ENCODE peak calls at places on chromosomes 16 and 17, in six cellular contexts. U is heart right ventricle; G is CD8-positive, alpha-beta memory T cell; T is GM10248; F is GM12878; M is hippocampal formation. N is an unnamed sample.

GRCh38 chr17:36923814-36924221 is 13.5 kb upstream of the LHX1 start:
- DNase-seq in U (no peak), G (no peak), T (no peak), F (no peak), M (no peak), N (no peak)

GRCh38 chr17:7747586-7747985 is 30.0 kb downstream of the DNAH2 start:
- DNase-seq in U (no peak), G (no peak), T (no peak), F (no peak), M (no peak), N (no peak)

GRCh38 chr17:1054656-1055055 is 57.7 kb downstream of the TIMM22 start:
- DNase-seq in U (no peak), G (no peak), T (no peak), F (no peak), M (no peak), N (no peak)

GRCh38 chr17:57086069-57086930 is 1.3 kb downstream of the AKAP1 start:
- DNase-seq in U (no peak), G (peak; percentile 19), T (peak; percentile 26), F (no peak), M (no peak), N (no peak)

GRCh38 chr17:67056746-67057490 is 12.6 kb downstream of the CACNG1 start:
- DNase-seq in U (no peak), G (no peak), T (no peak), F (no peak), M (no peak), N (no peak)

GRCh38 chr17:35218901-35219300 is 24.0 kb upstream of the SLFN5 start:
- DNase-seq in U (peak; percentile 11), G (no peak), T (peak; percentile 16), F (no peak), M (no peak), N (no peak)

GRCh38 chr16:50371936-50372595 is 3.3 kb upstream of the BRD7 start:
- DNase-seq in U (no peak), G (no peak), T (no peak), F (no peak), M (peak; percentile 63), N (no peak)

GRCh38 chr16:1054660-1055556 is 17.6 kb upstream of the SSTR5 start:
- DNase-seq in U (peak; percentile 59), G (no peak), T (peak; percentile 72), F (no peak), M (peak; percentile 67), N (no peak)